ENCODE peak calls at places on chromosome 7, in six cellular contexts. K is neural crest cell; Q is effector CD8-positive, alpha-beta T cell; C is RPMI8226; N is stimulated activated CD4-positive, alpha-beta T cell treated with anti-CD3 and anti-CD28 coated beads, Interleukin-1b, Interleukin-23, amount 100 ng/mL, for 1 hour; M is stimulated activated naive CD4-positive, alpha-beta T cell treated with Interleukin-2 at 50 U/mL for 16 hours. S is an unnamed sample.

GRCh38 chr7:82442492-82443043 is 1.0 kb downstream of the CACNA2D1 start:
- DNase-seq in K (no peak), Q (no peak), C (no peak), N (no peak), M (no peak), S (no peak)

GRCh38 chr7:143380264-143380645 is 890 bp upstream of the ZYX start:
- DNase-seq in K (peak; percentile 95), Q (peak; percentile 75), C (peak; percentile 87), N (peak; percentile 86), M (peak; percentile 85), S (peak; percentile 81)

GRCh38 chr7:31729195-31729804 is 42.3 kb downstream of the PPP1R17 start:
- DNase-seq in K (no peak), Q (no peak), C (no peak), N (no peak), M (no peak), S (no peak)

GRCh38 chr7:102152672-102153585 is 133.7 kb upstream of the SH2B2 start:
- DNase-seq in K (no peak), Q (no peak), C (no peak), N (no peak), M (no peak), S (no peak)

GRCh38 chr7:128869944-128870285 is 7.3 kb downstream of the ATP6V1F start:
- DNase-seq in K (peak; percentile 33), Q (no peak), C (no peak), N (no peak), M (no peak), S (no peak)

GRCh38 chr7:81887098-81887497 is 117.3 kb upstream of the HGF start:
- DNase-seq in K (no peak), Q (no peak), C (peak; percentile 94), N (no peak), M (no peak), S (no peak)

GRCh38 chr7:50792342-50793114 is 9.8 kb upstream of the GRB10 start:
- DNase-seq in K (peak; percentile 32), Q (no peak), C (no peak), N (no peak), M (no peak), S (no peak)

GRCh38 chr7:2802504-2803341 is 41.4 kb downstream of the GNA12 start:
- DNase-seq in K (no peak), Q (no peak), C (no peak), N (no peak), M (no peak), S (no peak)

GRCh38 chr7:28520074-28521015 is 108.0 kb downstream of the CREB5 start:
- DNase-seq in K (no peak), Q (no peak), C (no peak), N (no peak), M (no peak), S (no peak)

GRCh38 chr7:28177836-28178235 is 2.8 kb downstream of the JAZF1 start:
- DNase-seq in K (no peak), Q (no peak), C (no peak), N (no peak), M (no peak), S (no peak)

GRCh38 chr7:143387156-143387975 is 6.2 kb downstream of the ZYX start:
- DNase-seq in K (no peak), Q (no peak), C (no peak), N (no peak), M (no peak), S (no peak)

GRCh38 chr7:47337531-47337930 is 244.4 kb downstream of the TNS3 start:
- DNase-seq in K (no peak), Q (no peak), C (no peak), N (no peak), M (no peak), S (no peak)

GRCh38 chr7:149811831-149812490 is 26.2 kb upstream of the ZNF862 start:
- DNase-seq in K (no peak), Q (no peak), C (no peak), N (no peak), M (no peak), S (no peak)

GRCh38 chr7:116526897-116527296 is 2.1 kb downstream of the CAV1 start:
- DNase-seq in K (no peak), Q (no peak), C (peak; percentile 47), N (no peak), M (no peak), S (no peak)

GRCh38 chr7:44385384-44386138 is 60.2 kb upstream of the CAMK2B start:
- DNase-seq in K (no peak), Q (no peak), C (no peak), N (no peak), M (no peak), S (no peak)

GRCh38 chr7:69502358-69502757 is 95.9 kb upstream of the AUTS2 start:
- DNase-seq in K (no peak), Q (no peak), C (no peak), N (no peak), M (no peak), S (no peak)

GRCh38 chr7:77416621-77417371 is 647 bp upstream of the GSAP start:
- DNase-seq in K (no peak), Q (no peak), C (no peak), N (no peak), M (no peak), S (no peak)

GRCh38 chr7:1041471-1042160 is 2.7 kb upstream of the GPR146 start:
- DNase-seq in K (no peak), Q (no peak), C (no peak), N (no peak), M (no peak), S (no peak)

GRCh38 chr7:4227105-4228010 is 454.7 kb upstream of the FOXK1 start:
- DNase-seq in K (no peak), Q (no peak), C (no peak), N (no peak), M (no peak), S (no peak)